ENCODE peak calls at places on chromosomes 3 and 15, in six cellular contexts. O is K562, K is upper lobe of left lung, H is GM12878, Q is HepG2, J is HCT116. T is an unnamed sample.

GRCh38 chr15:47196057-47196456 is 521.2 kb upstream of the SEMA6D start:
- ATAC-seq in O (peak; percentile 63), K (peak; percentile 91), H (peak; percentile 97), Q (peak; percentile 98), J (peak; percentile 46), T (peak; percentile 93)

GRCh38 chr3:32460031-32460749 is 42.5 kb downstream of the CMTM6 start:
- ATAC-seq in O (peak; percentile 39), K (peak; percentile 79), H (peak; percentile 76), Q (peak; percentile 52), J (peak; percentile 27), T (no peak)

GRCh38 chr15:57375827-57376694 is at the start of gene CGNL1:
- ATAC-seq in O (peak; percentile 86), K (peak; percentile 52), H (no peak), Q (peak; percentile 89), J (peak; percentile 86), T (peak; percentile 90)

GRCh38 chr15:66023322-66023972 is 154.2 kb downstream of the RAB11A start:
- ATAC-seq in O (no peak), K (no peak), H (no peak), Q (no peak), J (no peak), T (no peak)

GRCh38 chr3:94162700-94163099 is 99.8 kb downstream of the NSUN3 start:
- ATAC-seq in O (peak; percentile 74), K (no peak), H (peak; percentile 95), Q (peak; percentile 50), J (peak; percentile 97), T (no peak)

GRCh38 chr15:82820128-82820527 is 10.7 kb downstream of the WHAMM start:
- ATAC-seq in O (no peak), K (no peak), H (no peak), Q (no peak), J (no peak), T (no peak)

GRCh38 chr3:195007794-195008193 is 263.2 kb downstream of the XXYLT1 start:
- ATAC-seq in O (no peak), K (no peak), H (no peak), Q (no peak), J (no peak), T (no peak)

GRCh38 chr3:62874398-62875102 is 666 bp downstream of the CADPS start:
- ATAC-seq in O (no peak), K (no peak), H (no peak), Q (no peak), J (no peak), T (peak; percentile 19)

GRCh38 chr3:50982540-50983325 is 308.0 kb downstream of the DOCK3 start:
- ATAC-seq in O (no peak), K (peak; percentile 62), H (no peak), Q (no peak), J (no peak), T (no peak)

GRCh38 chr15:20340331-20340811 is 201.2 kb downstream of the GOLGA6L6 start:
- ATAC-seq in O (peak; percentile 67), K (peak; percentile 6), H (no peak), Q (peak; percentile 53), J (peak; percentile 25), T (peak; percentile 49)

GRCh38 chr3:127177226-127177625 is 15.7 kb upstream of the PRR23E start:
- ATAC-seq in O (no peak), K (no peak), H (no peak), Q (peak; percentile 52), J (peak; percentile 41), T (no peak)

GRCh38 chr15:62071711-62072308 is 5.0 kb downstream of the C2CD4A start:
- ATAC-seq in O (no peak), K (no peak), H (peak; percentile 39), Q (no peak), J (no peak), T (no peak)

GRCh38 chr3:12709334-12709733 is 45.4 kb upstream of the RAF1 start:
- ATAC-seq in O (no peak), K (no peak), H (no peak), Q (no peak), J (no peak), T (no peak)

GRCh38 chr3:114057011-114057347 is 442 bp downstream of the QTRT2 start:
- ATAC-seq in O (peak; percentile 48), K (no peak), H (peak; percentile 33), Q (peak; percentile 60), J (peak; percentile 44), T (peak; percentile 0)

GRCh38 chr3:160195106-160195505 is 30.1 kb upstream of the C3orf80 start:
- ATAC-seq in O (no peak), K (no peak), H (no peak), Q (no peak), J (no peak), T (no peak)

GRCh38 chr3:160194438-160194837 is 30.8 kb upstream of the C3orf80 start:
- ATAC-seq in O (no peak), K (no peak), H (no peak), Q (no peak), J (no peak), T (no peak)

GRCh38 chr3:160200328-160200727 is 24.9 kb upstream of the C3orf80 start:
- ATAC-seq in O (no peak), K (no peak), H (peak; percentile 78), Q (no peak), J (no peak), T (no peak)

GRCh38 chr3:160193644-160194192 is 31.5 kb upstream of the C3orf80 start:
- ATAC-seq in O (no peak), K (no peak), H (no peak), Q (no peak), J (no peak), T (no peak)

GRCh38 chr3:160196511-160197104 is 28.6 kb upstream of the C3orf80 start:
- ATAC-seq in O (no peak), K (peak; percentile 32), H (no peak), Q (no peak), J (no peak), T (no peak)
- TF ChIP-seq POLR2AphosphoS5 in O (no peak), K (no peak), H (no peak), Q (no peak), J (no peak), T (no peak)

GRCh38 chr3:51998774-51999173 is 3.1 kb upstream of the RPL29 start:
- ATAC-seq in O (no peak), K (no peak), H (no peak), Q (no peak), J (no peak), T (no peak)

GRCh38 chr3:52004158-52004787 is 8.6 kb upstream of the RPL29 start:
- ATAC-seq in O (peak; percentile 78), K (no peak), H (peak; percentile 67), Q (peak; percentile 78), J (no peak), T (no peak)

GRCh38 chr3:52002768-52003167 is 7.1 kb upstream of the RPL29 start:
- ATAC-seq in O (no peak), K (no peak), H (no peak), Q (no peak), J (no peak), T (no peak)

GRCh38 chr3:51999861-52000260 is 4.2 kb upstream of the RPL29 start:
- ATAC-seq in O (no peak), K (no peak), H (no peak), Q (no peak), J (no peak), T (no peak)

GRCh38 chr3:52001443-52001974 is 5.8 kb upstream of the RPL29 start:
- ATAC-seq in O (peak; percentile 92), K (peak; percentile 68), H (peak; percentile 97), Q (peak; percentile 83), J (peak; percentile 96), T (peak; percentile 71)
- TF ChIP-seq POLR2AphosphoS5 in O (no peak), K (no peak), H (no peak), Q (no peak), J (no peak), T (no peak)

GRCh38 chr3:187955076-187955952 is 198.6 kb upstream of the LPP start:
- ATAC-seq in O (no peak), K (peak; percentile 59), H (no peak), Q (peak; percentile 65), J (no peak), T (peak; percentile 87)

GRCh38 chr3:187954486-187955075 is 199.4 kb upstream of the LPP start:
- ATAC-seq in O (no peak), K (no peak), H (no peak), Q (no peak), J (no peak), T (no peak)

GRCh38 chr3:187951452-187952190 is 202.3 kb upstream of the LPP start:
- ATAC-seq in O (no peak), K (no peak), H (no peak), Q (no peak), J (no peak), T (no peak)

GRCh38 chr3:187950671-187951070 is 203.3 kb upstream of the LPP start:
- ATAC-seq in O (no peak), K (no peak), H (no peak), Q (no peak), J (no peak), T (no peak)

DNA sequence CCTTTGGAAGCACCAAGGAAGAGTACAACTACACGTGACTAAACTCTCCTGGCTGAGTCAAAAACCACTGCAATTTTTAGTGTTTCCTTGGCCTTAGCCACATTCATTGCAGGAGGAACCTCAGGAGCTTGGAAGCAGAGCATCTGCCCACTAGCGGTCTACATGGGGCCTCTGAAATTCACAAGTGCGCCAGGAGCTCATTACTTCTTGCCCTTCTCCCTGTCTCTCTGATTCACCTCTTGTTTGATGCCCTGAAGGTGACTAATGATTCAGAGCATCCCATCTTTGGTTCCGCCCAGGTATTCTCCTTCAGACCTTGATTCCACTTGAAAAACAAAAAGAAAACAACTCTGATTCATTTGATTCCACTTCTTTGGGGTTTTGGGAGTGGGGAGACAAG is 201.1 kb upstream of the LPP start:
- ATAC-seq in O (peak; percentile 47), K (no peak), H (no peak), Q (no peak), J (no peak), T (no peak)
- TF ChIP-seq POLR2AphosphoS5 in O (no peak), K (no peak), H (no peak), Q (no peak), J (no peak), T (no peak)

GRCh38 chr3:46998121-46998851 is 18.8 kb downstream of the NBEAL2 start:
- ATAC-seq in O (peak; percentile 92), K (peak; percentile 56), H (peak; percentile 85), Q (peak; percentile 86), J (peak; percentile 89), T (peak; percentile 59)

GRCh38 chr3:47000198-47000815 is 20.8 kb downstream of the NBEAL2 start:
- ATAC-seq in O (no peak), K (no peak), H (no peak), Q (no peak), J (no peak), T (no peak)

GRCh38 chr3:47000922-47001730 is 21.7 kb downstream of the NBEAL2 start:
- ATAC-seq in O (no peak), K (no peak), H (no peak), Q (no peak), J (no peak), T (no peak)

GRCh38 chr3:46998852-46999515 is 19.5 kb downstream of the NBEAL2 start:
- ATAC-seq in O (no peak), K (no peak), H (no peak), Q (peak; percentile 2), J (no peak), T (no peak)

DNA sequence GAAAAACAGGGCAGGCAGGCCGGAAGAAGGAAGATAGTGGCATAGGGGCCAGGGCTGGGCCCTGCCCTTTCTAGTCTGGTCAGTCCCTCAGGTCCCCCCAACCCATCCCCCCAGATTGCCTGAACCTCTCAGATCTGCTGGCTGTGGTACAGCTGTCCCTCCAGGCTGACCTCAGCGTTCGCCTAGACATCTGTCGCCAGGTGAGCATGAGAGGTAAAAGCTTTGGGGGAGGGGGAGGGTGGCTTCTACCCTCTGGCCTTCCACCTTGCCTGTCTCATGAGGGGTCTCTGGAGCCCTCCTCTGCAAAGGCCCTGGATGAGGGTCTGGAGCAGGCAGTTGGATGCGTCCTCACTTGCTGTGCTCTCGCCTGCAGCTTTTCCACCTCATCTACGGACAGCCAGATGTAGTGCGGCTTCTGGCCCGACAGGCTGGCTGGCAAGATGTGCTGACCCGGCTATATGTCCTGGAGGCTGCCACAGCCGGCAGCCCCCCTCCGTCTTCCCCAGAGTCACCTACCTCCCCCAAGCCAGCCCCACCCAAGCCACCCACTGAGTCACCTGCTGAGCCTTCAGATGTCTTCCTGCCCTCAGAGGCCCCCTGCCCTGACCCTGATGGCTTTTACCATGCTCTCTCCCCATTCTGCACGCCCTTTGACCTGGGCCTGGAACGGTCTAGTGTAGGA is 20.2 kb downstream of the NBEAL2 start:
- ATAC-seq in O (no peak), K (no peak), H (no peak), Q (no peak), J (no peak), T (no peak)
- TF ChIP-seq POLR2AphosphoS5 in O (no peak), K (no peak), H (no peak), Q (no peak), J (no peak), T (no peak)